ENCODE peak calls at places on chromosome 17, in eight cellular contexts. One of them, this sample, is unnamed.

GRCh38 chr17:73288534-73289302 is 23.1 kb downstream of the CDC42EP4 start:
- DNase-seq in HFFc6: no peak
- DNase-seq in BJ: no peak
- DNase-seq in PC-3: peak; percentile 33
- DNase-seq in fibroblast of the aortic adventitia: no peak
- DNase-seq in psoas muscle: no peak
- DNase-seq in HL-60: no peak
- DNase-seq in PC-9: peak; percentile 76
- DNase-seq in this sample: no peak

GRCh38 chr17:6249747-6250146 is 179.6 kb downstream of the WSCD1 start:
- DNase-seq in HFFc6: no peak
- DNase-seq in BJ: no peak
- DNase-seq in PC-3: no peak
- DNase-seq in fibroblast of the aortic adventitia: no peak
- DNase-seq in psoas muscle: no peak
- DNase-seq in HL-60: no peak
- DNase-seq in PC-9: no peak
- DNase-seq in this sample: no peak

GRCh38 chr17:34499576-34499975 is 79.8 kb upstream of the TMEM132E start:
- DNase-seq in HFFc6: no peak
- DNase-seq in BJ: no peak
- DNase-seq in PC-3: peak; percentile 19
- DNase-seq in fibroblast of the aortic adventitia: peak; percentile 34
- DNase-seq in psoas muscle: no peak
- DNase-seq in HL-60: peak; percentile 9
- DNase-seq in PC-9: no peak
- DNase-seq in this sample: no peak

GRCh38 chr17:75501378-75502071 is 13.8 kb downstream of the CASKIN2 start:
- DNase-seq in HFFc6: no peak
- DNase-seq in BJ: no peak
- DNase-seq in PC-3: no peak
- DNase-seq in fibroblast of the aortic adventitia: no peak
- DNase-seq in psoas muscle: no peak
- DNase-seq in HL-60: no peak
- DNase-seq in PC-9: no peak
- DNase-seq in this sample: no peak

GRCh38 chr17:1713878-1714487 is 3.8 kb upstream of the TLCD2 start:
- DNase-seq in HFFc6: peak; percentile 25
- DNase-seq in BJ: no peak
- DNase-seq in PC-3: peak; percentile 56
- DNase-seq in fibroblast of the aortic adventitia: peak; percentile 52
- DNase-seq in psoas muscle: no peak
- DNase-seq in HL-60: peak; percentile 17
- DNase-seq in PC-9: peak; percentile 57
- DNase-seq in this sample: peak; percentile 73

GRCh38 chr17:77312061-77312684 is 171.4 kb downstream of the SEC14L1 start:
- DNase-seq in HFFc6: no peak
- DNase-seq in BJ: no peak
- DNase-seq in PC-3: no peak
- DNase-seq in fibroblast of the aortic adventitia: no peak
- DNase-seq in psoas muscle: no peak
- DNase-seq in HL-60: no peak
- DNase-seq in PC-9: no peak
- DNase-seq in this sample: no peak

GRCh38 chr17:38658741-38659345 is 15.9 kb downstream of the EPOP start:
- DNase-seq in HFFc6: no peak
- DNase-seq in BJ: no peak
- DNase-seq in PC-3: no peak
- DNase-seq in fibroblast of the aortic adventitia: no peak
- DNase-seq in psoas muscle: peak; percentile 26
- DNase-seq in HL-60: peak; percentile 65
- DNase-seq in PC-9: no peak
- DNase-seq in this sample: no peak

GRCh38 chr17:39099686-39100293 is 51.6 kb downstream of the PLXDC1 start:
- DNase-seq in HFFc6: no peak
- DNase-seq in BJ: no peak
- DNase-seq in PC-3: no peak
- DNase-seq in fibroblast of the aortic adventitia: peak; percentile 88
- DNase-seq in psoas muscle: peak; percentile 37
- DNase-seq in HL-60: no peak
- DNase-seq in PC-9: no peak
- DNase-seq in this sample: no peak

GRCh38 chr17:70169707-70170597 is 620 bp downstream of the KCNJ2 start:
- DNase-seq in HFFc6: no peak
- DNase-seq in BJ: no peak
- DNase-seq in PC-3: no peak
- DNase-seq in fibroblast of the aortic adventitia: peak; percentile 60
- DNase-seq in psoas muscle: no peak
- DNase-seq in HL-60: peak; percentile 36
- DNase-seq in PC-9: no peak
- DNase-seq in this sample: no peak

GRCh38 chr17:78318843-78319242 is 41.0 kb downstream of the SOCS3 start:
- DNase-seq in HFFc6: no peak
- DNase-seq in BJ: no peak
- DNase-seq in PC-3: no peak
- DNase-seq in fibroblast of the aortic adventitia: no peak
- DNase-seq in psoas muscle: no peak
- DNase-seq in HL-60: no peak
- DNase-seq in PC-9: no peak
- DNase-seq in this sample: no peak

GRCh38 chr17:9273334-9274118 is 252.2 kb downstream of the NTN1 start:
- DNase-seq in HFFc6: no peak
- DNase-seq in BJ: no peak
- DNase-seq in PC-3: no peak
- DNase-seq in fibroblast of the aortic adventitia: peak; percentile 72
- DNase-seq in psoas muscle: peak; percentile 35
- DNase-seq in HL-60: no peak
- DNase-seq in PC-9: no peak
- DNase-seq in this sample: no peak

GRCh38 chr17:163514-164103 is 17.8 kb downstream of the DOC2B start:
- DNase-seq in HFFc6: no peak
- DNase-seq in BJ: no peak
- DNase-seq in PC-3: peak; percentile 34
- DNase-seq in fibroblast of the aortic adventitia: no peak
- DNase-seq in psoas muscle: no peak
- DNase-seq in HL-60: no peak
- DNase-seq in PC-9: no peak
- DNase-seq in this sample: no peak
- TF ChIP-seq CTCF in HFFc6: peak; percentile 44
- TF ChIP-seq CTCF in BJ: peak; percentile 31
- TF ChIP-seq CTCF in PC-3: peak; percentile 44
- TF ChIP-seq CTCF in fibroblast of the aortic adventitia: peak; percentile 14
- TF ChIP-seq CTCF in psoas muscle: no peak
- TF ChIP-seq CTCF in HL-60: no peak
- TF ChIP-seq CTCF in PC-9: peak; percentile 54
- TF ChIP-seq CTCF in this sample: no peak

GRCh38 chr17:61635913-61636432 is 45.0 kb upstream of the NACA2 start:
- DNase-seq in HFFc6: peak; percentile 49
- DNase-seq in BJ: no peak
- DNase-seq in PC-3: peak; percentile 86
- DNase-seq in fibroblast of the aortic adventitia: peak; percentile 77
- DNase-seq in psoas muscle: no peak
- DNase-seq in HL-60: peak; percentile 61
- DNase-seq in PC-9: peak; percentile 36
- DNase-seq in this sample: no peak
- TF ChIP-seq CTCF in HFFc6: peak; percentile 91
- TF ChIP-seq CTCF in BJ: peak; percentile 82
- TF ChIP-seq CTCF in PC-3: peak; percentile 97
- TF ChIP-seq CTCF in fibroblast of the aortic adventitia: peak; percentile 86
- TF ChIP-seq CTCF in psoas muscle: peak; percentile 26
- TF ChIP-seq CTCF in HL-60: peak; percentile 51
- TF ChIP-seq CTCF in PC-9: peak; percentile 90
- TF ChIP-seq CTCF in this sample: no peak

GRCh38 chr17:64083093-64083492 is 46.9 kb downstream of the ERN1 start:
- DNase-seq in HFFc6: no peak
- DNase-seq in BJ: no peak
- DNase-seq in PC-3: no peak
- DNase-seq in fibroblast of the aortic adventitia: no peak
- DNase-seq in psoas muscle: no peak
- DNase-seq in HL-60: no peak
- DNase-seq in PC-9: no peak
- DNase-seq in this sample: no peak

GRCh38 chr17:64084086-64084939 is 45.6 kb downstream of the ERN1 start:
- DNase-seq in HFFc6: peak; percentile 19
- DNase-seq in BJ: no peak
- DNase-seq in PC-3: peak; percentile 94
- DNase-seq in fibroblast of the aortic adventitia: peak; percentile 75
- DNase-seq in psoas muscle: no peak
- DNase-seq in HL-60: peak; percentile 77
- DNase-seq in PC-9: no peak
- DNase-seq in this sample: no peak

GRCh38 chr17:64083571-64084085 is 46.3 kb downstream of the ERN1 start:
- DNase-seq in HFFc6: no peak
- DNase-seq in BJ: no peak
- DNase-seq in PC-3: no peak
- DNase-seq in fibroblast of the aortic adventitia: no peak
- DNase-seq in psoas muscle: no peak
- DNase-seq in HL-60: no peak
- DNase-seq in PC-9: no peak
- DNase-seq in this sample: no peak

GRCh38 chr17:64080174-64080618 is 49.7 kb downstream of the ERN1 start:
- DNase-seq in HFFc6: no peak
- DNase-seq in BJ: no peak
- DNase-seq in PC-3: no peak
- DNase-seq in fibroblast of the aortic adventitia: no peak
- DNase-seq in psoas muscle: no peak
- DNase-seq in HL-60: no peak
- DNase-seq in PC-9: no peak
- DNase-seq in this sample: no peak

DNA sequence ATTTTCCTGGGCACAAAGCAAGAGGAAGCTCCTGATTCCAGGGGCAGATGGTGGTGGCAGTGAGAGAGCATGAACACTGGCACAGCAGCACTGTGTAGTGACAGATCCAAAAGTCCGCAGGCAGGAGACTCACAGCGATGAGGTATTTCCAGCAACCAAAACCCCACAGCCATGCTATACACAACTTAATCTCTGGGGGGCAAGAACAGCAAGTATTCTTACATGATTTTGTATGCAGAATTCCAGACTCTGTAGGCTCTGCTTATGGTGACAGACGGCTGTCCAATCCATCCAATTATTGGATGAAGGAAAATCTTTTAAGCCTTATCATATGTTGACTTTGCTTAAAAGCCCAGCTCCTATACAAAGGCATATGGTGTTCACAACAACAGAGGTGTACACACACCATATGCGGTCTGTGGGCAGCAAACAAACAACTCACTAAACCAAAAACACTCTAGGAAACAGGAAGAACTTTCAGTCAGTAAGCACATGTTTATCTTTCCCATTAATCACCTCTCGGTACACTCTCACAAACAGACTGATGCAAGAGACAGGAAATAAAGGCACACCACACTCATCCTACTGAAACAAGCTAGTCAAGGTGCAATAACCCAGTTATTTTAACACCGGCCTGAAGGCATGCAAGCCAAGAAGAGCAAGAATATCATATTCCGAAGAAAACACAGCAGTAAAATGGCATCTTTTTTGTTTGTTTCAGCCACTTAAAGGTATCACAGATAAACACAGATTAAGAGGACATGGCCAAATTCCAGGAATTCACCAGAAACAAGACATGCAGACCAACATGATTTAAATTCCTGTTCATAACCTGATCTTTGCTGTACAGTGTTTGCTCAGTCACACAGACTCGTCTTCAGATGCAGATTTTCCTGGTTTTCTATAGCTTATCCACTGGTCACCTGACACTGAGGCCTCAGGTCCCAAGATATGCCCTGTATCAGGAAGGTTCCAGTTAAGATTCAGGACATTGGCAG is 47.8 kb downstream of the ERN1 start:
- DNase-seq in HFFc6: peak; percentile 65
- DNase-seq in BJ: peak; percentile 75
- DNase-seq in PC-3: peak; percentile 98
- DNase-seq in fibroblast of the aortic adventitia: peak; percentile 85
- DNase-seq in psoas muscle: no peak
- DNase-seq in HL-60: peak; percentile 63
- DNase-seq in PC-9: peak; percentile 33
- DNase-seq in this sample: no peak
- TF ChIP-seq CTCF in HFFc6: peak; percentile 25
- TF ChIP-seq CTCF in BJ: no peak
- TF ChIP-seq CTCF in PC-3: peak; percentile 41
- TF ChIP-seq CTCF in fibroblast of the aortic adventitia: no peak
- TF ChIP-seq CTCF in psoas muscle: no peak
- TF ChIP-seq CTCF in HL-60: no peak
- TF ChIP-seq CTCF in PC-9: peak; percentile 20
- TF ChIP-seq CTCF in this sample: no peak

GRCh38 chr17:4590981-4591453 is 6.7 kb downstream of the SMTNL2 start:
- DNase-seq in HFFc6: no peak
- DNase-seq in BJ: no peak
- DNase-seq in PC-3: no peak
- DNase-seq in fibroblast of the aortic adventitia: no peak
- DNase-seq in psoas muscle: no peak
- DNase-seq in HL-60: no peak
- DNase-seq in PC-9: no peak
- DNase-seq in this sample: no peak

GRCh38 chr17:4594406-4595349 is 10.3 kb downstream of the SMTNL2 start:
- DNase-seq in HFFc6: no peak
- DNase-seq in BJ: no peak
- DNase-seq in PC-3: no peak
- DNase-seq in fibroblast of the aortic adventitia: no peak
- DNase-seq in psoas muscle: no peak
- DNase-seq in HL-60: peak; percentile 11
- DNase-seq in PC-9: no peak
- DNase-seq in this sample: no peak

GRCh38 chr17:4592240-4593005 is 8.1 kb downstream of the SMTNL2 start:
- DNase-seq in HFFc6: no peak
- DNase-seq in BJ: no peak
- DNase-seq in PC-3: no peak
- DNase-seq in fibroblast of the aortic adventitia: no peak
- DNase-seq in psoas muscle: no peak
- DNase-seq in HL-60: no peak
- DNase-seq in PC-9: no peak
- DNase-seq in this sample: no peak

GRCh38 chr17:4591529-4591928 is 7.2 kb downstream of the SMTNL2 start:
- DNase-seq in HFFc6: peak; percentile 8
- DNase-seq in BJ: no peak
- DNase-seq in PC-3: peak; percentile 6
- DNase-seq in fibroblast of the aortic adventitia: peak; percentile 21
- DNase-seq in psoas muscle: no peak
- DNase-seq in HL-60: no peak
- DNase-seq in PC-9: no peak
- DNase-seq in this sample: no peak

DNA sequence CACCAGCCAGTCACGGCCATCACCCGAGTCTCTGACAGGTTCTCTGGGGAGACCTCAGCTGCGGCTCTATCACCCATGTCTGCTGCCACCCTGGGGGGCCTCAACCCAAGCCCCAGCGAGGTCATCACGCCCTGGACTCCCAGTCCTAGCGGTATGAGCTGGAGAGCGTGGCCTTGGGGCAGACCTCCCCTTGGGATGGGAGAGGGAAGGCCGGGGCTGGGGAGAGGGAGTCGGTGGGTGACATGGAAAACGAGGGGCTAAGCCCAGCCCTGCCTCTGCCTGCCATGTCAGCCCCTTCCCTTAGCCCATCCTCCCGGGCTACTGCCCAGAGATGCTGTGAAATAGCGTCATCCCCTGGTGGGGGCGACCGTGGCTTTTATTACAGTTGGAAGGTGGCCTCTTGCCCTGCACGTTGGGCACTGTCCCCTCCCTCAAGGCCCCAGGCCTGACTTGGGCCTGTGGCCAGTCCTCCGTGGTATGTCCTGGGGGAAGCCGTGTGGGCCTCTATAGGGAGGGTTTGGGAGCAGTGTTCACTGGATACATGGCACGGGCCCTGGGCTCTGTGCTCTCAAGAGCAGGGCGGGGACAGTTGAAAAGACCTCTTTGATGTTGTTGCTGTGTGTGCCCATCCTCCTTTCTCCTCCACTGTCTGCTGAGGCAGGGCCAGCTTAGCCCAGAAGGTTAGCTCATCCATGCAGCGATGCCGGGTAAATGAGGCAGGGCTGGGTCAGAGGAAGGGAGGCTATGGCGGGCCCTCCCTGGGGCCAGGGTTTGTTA is 8.9 kb downstream of the SMTNL2 start:
- DNase-seq in HFFc6: no peak
- DNase-seq in BJ: no peak
- DNase-seq in PC-3: no peak
- DNase-seq in fibroblast of the aortic adventitia: no peak
- DNase-seq in psoas muscle: no peak
- DNase-seq in HL-60: no peak
- DNase-seq in PC-9: no peak
- DNase-seq in this sample: no peak
- TF ChIP-seq CTCF in HFFc6: no peak
- TF ChIP-seq CTCF in BJ: no peak
- TF ChIP-seq CTCF in PC-3: no peak
- TF ChIP-seq CTCF in fibroblast of the aortic adventitia: no peak
- TF ChIP-seq CTCF in psoas muscle: no peak
- TF ChIP-seq CTCF in HL-60: no peak
- TF ChIP-seq CTCF in PC-9: no peak
- TF ChIP-seq CTCF in this sample: no peak

This sample was measured in coronary artery.